ENCODE peak calls at places on chromosomes 5 and 9, in six cellular contexts. One of them, this sample, is unnamed. For H3K9me3, the result is how much of the 10 kb centered on the place peaks cover.

GRCh38 chr5:25713259-25713658 is 1068.5 kb upstream of the CDH10 start:
- DNase-seq in GM23248: no peak
- DNase-seq in H9: peak
- DNase-seq in CD8-positive, alpha-beta T cell: no peak
- DNase-seq in A549: peak
- DNase-seq in sigmoid colon: no peak
- DNase-seq in this sample: no peak

GRCh38 chr5:57468481-57469165 is 14.0 kb downstream of the ACTBL2 start:
- DNase-seq in A549: no peak
- DNase-seq in H9: no peak
- DNase-seq in GM23248: peak
- DNase-seq in CD8-positive, alpha-beta T cell: no peak
- DNase-seq in sigmoid colon: no peak
- DNase-seq in this sample: no peak

GRCh38 chr5:73338201-73339126 is 110.1 kb downstream of the FOXD1 start:
- DNase-seq in CD8-positive, alpha-beta T cell: no peak
- DNase-seq in sigmoid colon: no peak
- DNase-seq in H9: no peak
- DNase-seq in GM23248: peak
- DNase-seq in A549: no peak
- DNase-seq in this sample: no peak

GRCh38 chr9:7906783-7907182 is 107.2 kb upstream of the DMAC1 start:
- DNase-seq in CD8-positive, alpha-beta T cell: no peak
- DNase-seq in A549: no peak
- DNase-seq in sigmoid colon: no peak
- DNase-seq in GM23248: no peak
- DNase-seq in H9: no peak
- DNase-seq in this sample: no peak

GRCh38 chr9:129676287-129676686 is 10.8 kb downstream of the PRRX2 start:
- DNase-seq in CD8-positive, alpha-beta T cell: no peak
- DNase-seq in A549: no peak
- DNase-seq in H9: no peak
- DNase-seq in GM23248: no peak
- DNase-seq in sigmoid colon: no peak
- DNase-seq in this sample: peak

GRCh38 chr9:101246691-101247090 is 138.1 kb downstream of the BAAT start:
- DNase-seq in CD8-positive, alpha-beta T cell: no peak
- DNase-seq in H9: no peak
- DNase-seq in A549: no peak
- DNase-seq in GM23248: no peak
- DNase-seq in sigmoid colon: no peak
- DNase-seq in this sample: no peak

GRCh38 chr9:12822111-12822510 is 47.3 kb downstream of the LURAP1L start:
- DNase-seq in H9: no peak
- DNase-seq in A549: no peak
- DNase-seq in CD8-positive, alpha-beta T cell: no peak
- DNase-seq in GM23248: peak
- DNase-seq in sigmoid colon: no peak
- DNase-seq in this sample: no peak

GRCh38 chr5:135629164-135629563 is 50.4 kb upstream of the CXCL14 start:
- DNase-seq in A549: no peak
- DNase-seq in GM23248: no peak
- DNase-seq in sigmoid colon: no peak
- DNase-seq in H9: peak
- DNase-seq in CD8-positive, alpha-beta T cell: no peak
- DNase-seq in this sample: no peak

GRCh38 chr5:139557811-139558210 is 3.3 kb upstream of the UBE2D2 start:
- DNase-seq in CD8-positive, alpha-beta T cell: no peak
- DNase-seq in H9: no peak
- DNase-seq in GM23248: no peak
- DNase-seq in sigmoid colon: no peak
- DNase-seq in A549: no peak
- DNase-seq in this sample: no peak

GRCh38 chr5:172311605-172312004 is 28.0 kb upstream of the UBTD2 start:
- DNase-seq in CD8-positive, alpha-beta T cell: no peak
- DNase-seq in sigmoid colon: peak
- DNase-seq in GM23248: no peak
- DNase-seq in H9: no peak
- DNase-seq in A549: no peak
- DNase-seq in this sample: no peak

GRCh38 chr5:155530046-155530445 is 516.5 kb downstream of the KIF4B start:
- DNase-seq in sigmoid colon: no peak
- DNase-seq in A549: no peak
- DNase-seq in H9: no peak
- DNase-seq in CD8-positive, alpha-beta T cell: no peak
- DNase-seq in GM23248: no peak
- DNase-seq in this sample: peak

GRCh38 chr5:35061216-35061615 is 13.5 kb upstream of the AGXT2 start:
- DNase-seq in A549: no peak
- DNase-seq in sigmoid colon: peak
- DNase-seq in H9: no peak
- DNase-seq in GM23248: peak
- DNase-seq in CD8-positive, alpha-beta T cell: no peak
- DNase-seq in this sample: no peak

GRCh38 chr9:36092509-36093215 is 43.9 kb upstream of the GLIPR2 start:
- DNase-seq in CD8-positive, alpha-beta T cell: peak
- DNase-seq in A549: no peak
- DNase-seq in H9: no peak
- DNase-seq in GM23248: no peak
- DNase-seq in sigmoid colon: no peak
- DNase-seq in this sample: no peak

GRCh38 chr5:39014544-39014943 is 59.7 kb downstream of the RICTOR start:
- DNase-seq in sigmoid colon: no peak
- DNase-seq in H9: no peak
- DNase-seq in CD8-positive, alpha-beta T cell: no peak
- DNase-seq in A549: peak
- DNase-seq in GM23248: peak
- DNase-seq in this sample: no peak

GRCh38 chr5:150022163-150022540 is 21.6 kb downstream of the HMGXB3 start:
- DNase-seq in sigmoid colon: no peak
- DNase-seq in A549: peak
- DNase-seq in CD8-positive, alpha-beta T cell: no peak
- DNase-seq in H9: no peak
- DNase-seq in GM23248: peak
- DNase-seq in this sample: no peak

GRCh38 chr9:87878930-87879603 is 3.6 kb upstream of the SPATA31E1 start:
- DNase-seq in A549: peak
- DNase-seq in GM23248: peak
- DNase-seq in H9: no peak
- DNase-seq in sigmoid colon: no peak
- DNase-seq in CD8-positive, alpha-beta T cell: no peak
- DNase-seq in this sample: no peak

GRCh38 chr9:115946530-115946929 is 207.1 kb upstream of the PAPPA start:
- DNase-seq in CD8-positive, alpha-beta T cell: no peak
- DNase-seq in GM23248: no peak
- DNase-seq in A549: peak
- DNase-seq in sigmoid colon: no peak
- DNase-seq in H9: no peak
- DNase-seq in this sample: no peak

GRCh38 chr5:154002093-154002492 is 36.6 kb downstream of the FAM114A2 start:
- DNase-seq in CD8-positive, alpha-beta T cell: no peak
- DNase-seq in H9: no peak
- DNase-seq in GM23248: peak
- DNase-seq in A549: no peak
- DNase-seq in sigmoid colon: peak
- DNase-seq in this sample: no peak

GRCh38 chr9:125323615-125324014 is 62.0 kb downstream of the GAPVD1 start:
- DNase-seq in sigmoid colon: no peak
- DNase-seq in A549: no peak
- DNase-seq in CD8-positive, alpha-beta T cell: no peak
- DNase-seq in GM23248: no peak
- DNase-seq in H9: no peak
- DNase-seq in this sample: no peak

GRCh38 chr5:119458911-119459632 is 6.8 kb downstream of the HSD17B4 start:
- DNase-seq in CD8-positive, alpha-beta T cell: no peak
- DNase-seq in GM23248: no peak
- DNase-seq in H9: peak
- DNase-seq in sigmoid colon: no peak
- DNase-seq in A549: no peak
- DNase-seq in this sample: no peak

GRCh38 chr9:90985631-90986030 is 184.0 kb downstream of the SYK start:
- DNase-seq in CD8-positive, alpha-beta T cell: no peak
- DNase-seq in A549: no peak
- DNase-seq in H9: no peak
- DNase-seq in GM23248: no peak
- DNase-seq in sigmoid colon: no peak
- DNase-seq in this sample: no peak

GRCh38 chr5:181212080-181212479 is 7.1 kb upstream of the TRIM7 start:
- DNase-seq in sigmoid colon: no peak
- DNase-seq in A549: no peak
- DNase-seq in H9: no peak
- DNase-seq in GM23248: no peak
- DNase-seq in CD8-positive, alpha-beta T cell: no peak
- DNase-seq in this sample: no peak

GRCh38 chr5:42620579-42621216 is 135.9 kb upstream of the CCDC152 start:
- DNase-seq in sigmoid colon: no peak
- DNase-seq in H9: no peak
- DNase-seq in CD8-positive, alpha-beta T cell: no peak
- DNase-seq in A549: no peak
- DNase-seq in GM23248: peak
- DNase-seq in this sample: no peak

GRCh38 chr5:126801174-126801991 is 24.4 kb downstream of the LMNB1 start:
- DNase-seq in GM23248: peak
- DNase-seq in CD8-positive, alpha-beta T cell: no peak
- DNase-seq in sigmoid colon: no peak
- DNase-seq in H9: no peak
- DNase-seq in A549: no peak
- DNase-seq in this sample: no peak

GRCh38 chr9:129945314-129945713 is 97.7 kb downstream of the FNBP1 start:
- DNase-seq in sigmoid colon: no peak
- DNase-seq in CD8-positive, alpha-beta T cell: no peak
- DNase-seq in H9: no peak
- DNase-seq in GM23248: peak
- DNase-seq in A549: no peak
- DNase-seq in this sample: no peak

GRCh38 chr5:141411575-141411974 is 1.2 kb upstream of the PCDHGA10 start:
- DNase-seq in GM23248: no peak
- DNase-seq in A549: no peak
- DNase-seq in CD8-positive, alpha-beta T cell: no peak
- DNase-seq in sigmoid colon: no peak
- DNase-seq in H9: no peak
- DNase-seq in this sample: no peak

GRCh38 chr5:141409598-141410306 is 1.9 kb downstream of the PCDHGB6 start:
- DNase-seq in CD8-positive, alpha-beta T cell: no peak
- DNase-seq in A549: no peak
- DNase-seq in H9: no peak
- DNase-seq in sigmoid colon: peak
- DNase-seq in GM23248: no peak
- DNase-seq in this sample: no peak

GRCh38 chr5:141412853-141413539 is at the start of gene PCDHGA10:
- DNase-seq in CD8-positive, alpha-beta T cell: peak
- DNase-seq in H9: peak
- DNase-seq in sigmoid colon: no peak
- DNase-seq in A549: no peak
- DNase-seq in GM23248: peak
- DNase-seq in this sample: peak

GRCh38 chr5:141419074-141419880 is 1.6 kb upstream of the PCDHGA11 start:
- DNase-seq in A549: no peak
- DNase-seq in CD8-positive, alpha-beta T cell: no peak
- DNase-seq in H9: peak
- DNase-seq in GM23248: no peak
- DNase-seq in sigmoid colon: no peak
- DNase-seq in this sample: no peak

DNA sequence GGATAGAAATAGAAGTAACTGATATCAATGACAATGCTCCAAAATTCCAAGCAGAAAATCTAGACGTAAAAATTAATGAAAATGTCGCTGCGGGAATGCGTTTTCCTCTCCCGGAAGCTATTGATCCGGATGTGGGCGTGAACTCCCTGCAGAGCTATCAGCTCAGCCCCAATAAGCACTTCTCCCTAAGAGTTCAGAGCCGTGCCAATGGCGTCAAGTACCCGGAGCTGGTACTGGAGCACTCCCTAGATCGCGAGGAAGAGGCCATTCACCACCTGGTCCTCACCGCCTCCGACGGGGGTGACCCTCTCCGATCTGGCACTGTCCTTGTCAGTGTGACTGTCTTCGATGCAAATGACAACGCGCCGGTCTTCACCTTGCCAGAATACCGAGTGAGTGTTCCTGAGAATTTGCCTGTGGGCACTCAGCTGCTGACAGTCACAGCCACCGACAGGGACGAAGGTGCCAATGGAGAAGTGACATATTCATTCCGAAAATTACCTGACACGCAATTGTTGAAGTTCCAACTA is 818 bp downstream of the PCDHGA10 start:
- DNase-seq in H9: peak
- DNase-seq in A549: no peak
- DNase-seq in GM23248: no peak
- DNase-seq in CD8-positive, alpha-beta T cell: no peak
- DNase-seq in sigmoid colon: peak
- DNase-seq in this sample: no peak
- H3K9me3 ChIP-seq in H9: under half
- H3K9me3 ChIP-seq in A549: under half
- H3K9me3 ChIP-seq in GM23248: under half
- H3K9me3 ChIP-seq in CD8-positive, alpha-beta T cell: under half
- H3K9me3 ChIP-seq in sigmoid colon: half or more
- H3K9me3 ChIP-seq in this sample: under half

DNA sequence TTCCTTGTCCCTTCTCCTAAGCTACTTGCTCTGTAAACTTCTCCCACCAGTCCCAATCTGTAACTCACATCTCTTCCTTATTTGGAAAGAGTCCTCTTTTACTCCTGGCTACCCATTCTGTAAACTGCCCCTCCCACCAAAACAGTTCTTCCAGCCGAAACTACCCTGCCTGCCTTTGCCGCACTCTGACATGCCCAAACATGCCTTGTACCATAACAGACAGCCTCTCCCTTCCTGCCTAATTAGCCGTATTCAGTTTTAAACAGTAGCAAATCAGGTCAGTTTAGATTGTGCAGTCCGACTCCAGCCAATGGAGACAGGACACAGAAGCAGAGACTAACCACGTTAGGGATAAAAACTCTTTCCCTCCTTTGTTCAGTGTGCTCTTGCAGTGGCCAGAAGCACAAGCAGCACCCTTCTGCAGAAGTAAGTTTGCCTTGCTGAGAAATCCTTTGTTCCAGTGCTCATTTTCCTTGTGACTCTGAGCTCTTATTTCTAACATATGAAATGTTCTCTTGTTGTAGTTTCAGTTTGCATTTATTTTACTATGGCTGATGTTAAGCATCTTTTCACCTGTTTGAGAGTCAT is 5.4 kb upstream of the GLT6D1 start:
- DNase-seq in A549: no peak
- DNase-seq in CD8-positive, alpha-beta T cell: no peak
- DNase-seq in sigmoid colon: no peak
- DNase-seq in H9: peak
- DNase-seq in GM23248: no peak
- DNase-seq in this sample: no peak
- H3K9me3 ChIP-seq in A549: half or more
- H3K9me3 ChIP-seq in CD8-positive, alpha-beta T cell: under half
- H3K9me3 ChIP-seq in sigmoid colon: under half
- H3K9me3 ChIP-seq in H9: under half
- H3K9me3 ChIP-seq in GM23248: under half
- H3K9me3 ChIP-seq in this sample: under half

GRCh38 chr9:135914921-135915320 is 7.6 kb upstream of the CAMSAP1 start:
- DNase-seq in H9: no peak
- DNase-seq in A549: no peak
- DNase-seq in sigmoid colon: no peak
- DNase-seq in CD8-positive, alpha-beta T cell: no peak
- DNase-seq in GM23248: peak
- DNase-seq in this sample: no peak
- H3K9me3 ChIP-seq in H9: under half
- H3K9me3 ChIP-seq in A549: half or more
- H3K9me3 ChIP-seq in sigmoid colon: under half
- H3K9me3 ChIP-seq in CD8-positive, alpha-beta T cell: under half
- H3K9me3 ChIP-seq in GM23248: under half
- H3K9me3 ChIP-seq in this sample: under half

GRCh38 chr5:170444181-170444580 is 55.0 kb upstream of the KCNMB1 start:
- DNase-seq in GM23248: no peak
- DNase-seq in CD8-positive, alpha-beta T cell: no peak
- DNase-seq in H9: no peak
- DNase-seq in A549: no peak
- DNase-seq in sigmoid colon: no peak
- DNase-seq in this sample: no peak
- H3K9me3 ChIP-seq in GM23248: under half
- H3K9me3 ChIP-seq in CD8-positive, alpha-beta T cell: under half
- H3K9me3 ChIP-seq in H9: under half
- H3K9me3 ChIP-seq in A549: under half
- H3K9me3 ChIP-seq in sigmoid colon: under half
- H3K9me3 ChIP-seq in this sample: under half